ENCODE peak calls at places on chromosomes 16 and 17, in ten cellular contexts. G is cardiac fibroblast, R is fibroblast of the aortic adventitia, F is neural progenitor cell, J is fibroblast of lung, U is neural crest cell, T is HL-60, M is RWPE2, W is fibroblast of mammary gland, D is lung. X is an unnamed sample.

GRCh38 chr16:79170565-79171242 is 429.8 kb downstream of the MAF start:
- DNase-seq in G (no peak), R (no peak), F (no peak), J (peak; percentile 78), U (no peak), T (no peak), M (no peak), W (peak; percentile 55), D (peak; percentile 47), X (no peak)

GRCh38 chr16:2429771-2430663 is 770 bp downstream of the CCNF start:
- DNase-seq in G (peak; percentile 26), R (peak; percentile 16), F (peak; percentile 52), J (peak; percentile 36), U (no peak), T (peak; percentile 26), M (no peak), W (no peak), D (no peak), X (no peak)

GRCh38 chr17:55607736-55608341 is 96.6 kb upstream of the SMIM36 start:
- DNase-seq in G (peak; percentile 25), R (peak; percentile 72), F (no peak), J (peak; percentile 75), U (no peak), T (no peak), M (no peak), W (peak; percentile 40), D (peak; percentile 60), X (no peak)

GRCh38 chr17:21146362-21147021 is 19.7 kb downstream of the DHRS7B start:
- DNase-seq in G (no peak), R (no peak), F (no peak), J (no peak), U (no peak), T (peak; percentile 82), M (no peak), W (no peak), D (no peak), X (no peak)

GRCh38 chr17:34163123-34163522 is 92.0 kb upstream of the CCL2 start:
- DNase-seq in G (no peak), R (no peak), F (no peak), J (peak; percentile 49), U (no peak), T (no peak), M (no peak), W (no peak), D (no peak), X (no peak)

GRCh38 chr17:46212634-46213435 is 19.6 kb upstream of the KANSL1 start:
- DNase-seq in G (peak; percentile 91), R (peak; percentile 88), F (peak; percentile 81), J (peak; percentile 89), U (peak; percentile 55), T (peak; percentile 76), M (no peak), W (peak; percentile 77), D (peak; percentile 68), X (no peak)

GRCh38 chr16:89322381-89323119 is 105.0 kb downstream of the ZNF778 start:
- DNase-seq in G (peak; percentile 67), R (peak; percentile 76), F (peak; percentile 61), J (peak; percentile 92), U (peak; percentile 39), T (peak; percentile 13), M (no peak), W (peak; percentile 87), D (peak; percentile 72), X (no peak)

GRCh38 chr16:14344292-14344691 is 273.2 kb downstream of the MRTFB start:
- DNase-seq in G (no peak), R (no peak), F (no peak), J (no peak), U (no peak), T (no peak), M (no peak), W (no peak), D (no peak), X (no peak)

GRCh38 chr16:77759821-77760220 is 28.5 kb upstream of the VAT1L start:
- DNase-seq in G (no peak), R (peak; percentile 30), F (no peak), J (peak; percentile 22), U (no peak), T (no peak), M (no peak), W (peak; percentile 10), D (no peak), X (no peak)

GRCh38 chr16:64469351-64469750 is 652.5 kb downstream of the CDH11 start:
- DNase-seq in G (no peak), R (no peak), F (no peak), J (no peak), U (no peak), T (no peak), M (no peak), W (no peak), D (no peak), X (no peak)

GRCh38 chr16:64470916-64471315 is 650.9 kb downstream of the CDH11 start:
- DNase-seq in G (peak; percentile 33), R (no peak), F (no peak), J (no peak), U (no peak), T (no peak), M (no peak), W (no peak), D (no peak), X (no peak)

GRCh38 chr16:64475627-64476351 is 646.1 kb downstream of the CDH11 start:
- DNase-seq in G (peak; percentile 42), R (peak; percentile 78), F (no peak), J (no peak), U (no peak), T (no peak), M (no peak), W (no peak), D (no peak), X (no peak)

GRCh38 chr16:64468515-64469090 is 653.3 kb downstream of the CDH11 start:
- DNase-seq in G (no peak), R (no peak), F (no peak), J (no peak), U (no peak), T (no peak), M (no peak), W (no peak), D (no peak), X (no peak)

GRCh38 chr16:64469906-64470702 is 651.8 kb downstream of the CDH11 start:
- DNase-seq in G (peak; percentile 28), R (peak; percentile 47), F (peak; percentile 19), J (no peak), U (no peak), T (no peak), M (no peak), W (no peak), D (no peak), X (no peak)
- TF ChIP-seq CTCF in G (peak; percentile 21), R (peak; percentile 40), F (no peak), J (peak; percentile 8), U (no peak), T (no peak), M (no peak), W (peak; percentile 25), D (no peak), X (no peak)

GRCh38 chr16:46855389-46855788 is 24.4 kb upstream of the C16orf87 start:
- DNase-seq in G (no peak), R (no peak), F (no peak), J (no peak), U (no peak), T (no peak), M (no peak), W (no peak), D (no peak), X (no peak)

GRCh38 chr16:46858151-46858550 is 26.0 kb upstream of the GPT2 start:
- DNase-seq in G (no peak), R (no peak), F (no peak), J (no peak), U (no peak), T (no peak), M (no peak), W (no peak), D (no peak), X (no peak)

GRCh38 chr16:46859719-46860152 is 24.4 kb upstream of the GPT2 start:
- DNase-seq in G (peak; percentile 95), R (peak; percentile 78), F (no peak), J (peak; percentile 73), U (no peak), T (no peak), M (peak; percentile 94), W (peak; percentile 94), D (no peak), X (no peak)

GRCh38 chr16:46854846-46855245 is 23.9 kb upstream of the C16orf87 start:
- DNase-seq in G (no peak), R (no peak), F (no peak), J (no peak), U (no peak), T (no peak), M (no peak), W (no peak), D (no peak), X (no peak)

DNA sequence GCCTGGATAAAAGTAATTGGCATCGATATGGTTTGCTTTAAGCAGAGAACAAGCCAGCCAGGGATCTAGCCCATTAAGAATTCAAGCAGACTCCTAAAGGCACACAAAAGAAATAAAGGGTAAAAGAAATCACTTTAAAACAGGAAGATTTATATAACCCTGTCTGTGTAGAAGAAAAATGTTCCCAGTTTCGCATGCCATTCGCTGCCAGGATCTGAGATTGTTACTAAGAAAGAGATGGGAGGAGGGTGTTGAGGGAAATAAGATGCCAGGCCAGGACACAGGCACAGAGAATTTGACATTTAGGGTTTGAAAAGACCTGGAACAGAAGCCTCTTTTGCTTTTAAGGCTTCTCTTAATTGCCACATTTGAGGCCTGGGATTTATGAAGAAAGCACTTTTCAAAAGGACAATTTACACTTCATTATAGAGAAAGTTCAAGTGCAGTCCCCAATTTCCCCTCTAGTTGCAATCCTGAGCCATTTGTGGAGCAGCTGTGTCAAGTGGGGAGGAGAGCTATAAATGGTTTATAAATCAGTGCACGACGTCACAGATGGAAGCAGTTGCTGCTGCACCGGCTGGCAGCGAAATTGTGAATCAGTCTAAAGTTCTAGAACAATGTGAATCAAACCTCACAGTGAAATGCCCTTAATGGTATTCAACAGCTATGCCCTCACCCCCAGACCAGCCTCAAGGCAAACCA is 26.4 kb upstream of the C16orf87 start:
- DNase-seq in G (peak; percentile 74), R (peak; percentile 61), F (peak; percentile 8), J (peak; percentile 77), U (peak; percentile 7), T (peak; percentile 20), M (no peak), W (peak; percentile 73), D (no peak), X (no peak)
- TF ChIP-seq CTCF in G (peak; percentile 60), R (peak; percentile 61), F (peak; percentile 19), J (peak; percentile 66), U (peak; percentile 57), T (no peak), M (peak; percentile 26), W (peak; percentile 52), D (no peak), X (peak; percentile 52)

DNA sequence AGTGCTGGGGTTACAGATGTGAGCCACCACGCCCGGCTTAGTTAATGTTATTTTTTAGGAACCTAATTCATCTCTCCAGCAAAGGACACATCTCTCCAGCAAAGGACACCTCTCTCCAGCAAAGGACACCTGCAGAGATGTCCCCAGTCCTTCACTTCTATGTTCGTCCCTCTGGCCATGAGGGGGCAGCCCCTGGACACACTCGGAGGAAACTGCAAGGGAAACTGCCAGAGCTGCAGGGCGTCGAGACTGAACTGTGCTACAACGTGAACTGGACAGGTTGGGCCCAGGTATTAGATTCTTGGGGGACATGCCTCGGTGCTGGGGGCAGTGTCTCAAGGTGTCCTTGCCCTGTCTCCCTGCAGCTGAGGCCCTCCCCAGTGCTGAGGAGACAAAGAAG is 4.7 kb downstream of the PFAS start:
- DNase-seq in G (peak; percentile 37), R (peak; percentile 2), F (peak; percentile 18), J (no peak), U (no peak), T (no peak), M (no peak), W (peak; percentile 16), D (no peak), X (no peak)
- TF ChIP-seq CTCF in G (peak; percentile 32), R (peak; percentile 17), F (peak; percentile 29), J (no peak), U (no peak), T (no peak), M (peak; percentile 9), W (peak; percentile 9), D (no peak), X (no peak)

GRCh38 chr16:16996830-16997229 is 473.9 kb downstream of the XYLT1 start:
- DNase-seq in G (no peak), R (no peak), F (peak; percentile 16), J (no peak), U (no peak), T (no peak), M (no peak), W (no peak), D (no peak), X (no peak)
- TF ChIP-seq CTCF in G (no peak), R (no peak), F (no peak), J (no peak), U (no peak), T (no peak), M (no peak), W (no peak), D (no peak), X (no peak)

X was measured in mesothelial cell of epicardium.